ENCODE peak calls at places on chromosomes 3 and 15, in six cellular contexts. One of them, this sample, is unnamed.

GRCh38 chr3:63351159-63352007 is 73.3 kb downstream of the SYNPR start:
- DNase-seq in H1: no peak
- DNase-seq in HCT116: peak; percentile 47
- DNase-seq in HepG2: peak; percentile 51
- DNase-seq in K562: peak; percentile 46
- DNase-seq in GM12878: peak; percentile 1
- DNase-seq in this sample: peak; percentile 54

GRCh38 chr15:58348095-58348812 is 83.5 kb upstream of the LIPC start:
- DNase-seq in H1: no peak
- DNase-seq in HCT116: no peak
- DNase-seq in HepG2: peak; percentile 50
- DNase-seq in K562: no peak
- DNase-seq in GM12878: no peak
- DNase-seq in this sample: no peak

GRCh38 chr3:134846084-134846483 is 51.0 kb downstream of the EPHB1 start:
- DNase-seq in H1: no peak
- DNase-seq in HCT116: no peak
- DNase-seq in HepG2: no peak
- DNase-seq in K562: no peak
- DNase-seq in GM12878: no peak
- DNase-seq in this sample: no peak

GRCh38 chr3:64214002-64214696 is 11.1 kb downstream of the PRICKLE2 start:
- DNase-seq in H1: no peak
- DNase-seq in HCT116: no peak
- DNase-seq in HepG2: no peak
- DNase-seq in K562: no peak
- DNase-seq in GM12878: no peak
- DNase-seq in this sample: no peak

GRCh38 chr3:178155521-178155920 is 380.7 kb upstream of the KCNMB2 start:
- DNase-seq in H1: no peak
- DNase-seq in HCT116: no peak
- DNase-seq in HepG2: no peak
- DNase-seq in K562: no peak
- DNase-seq in GM12878: no peak
- DNase-seq in this sample: no peak

GRCh38 chr15:47422901-47423300 is 294.4 kb upstream of the SEMA6D start:
- DNase-seq in H1: no peak
- DNase-seq in HCT116: no peak
- DNase-seq in HepG2: no peak
- DNase-seq in K562: no peak
- DNase-seq in GM12878: no peak
- DNase-seq in this sample: no peak

GRCh38 chr3:100411091-100411982 is 10.0 kb downstream of the LNP1 start:
- DNase-seq in H1: no peak
- DNase-seq in HCT116: no peak
- DNase-seq in HepG2: peak; percentile 64
- DNase-seq in K562: no peak
- DNase-seq in GM12878: no peak
- DNase-seq in this sample: no peak

GRCh38 chr3:10292505-10293419 is at the start of gene GHRL:
- DNase-seq in H1: no peak
- DNase-seq in HCT116: no peak
- DNase-seq in HepG2: peak; percentile 79
- DNase-seq in K562: peak; percentile 51
- DNase-seq in GM12878: peak; percentile 68
- DNase-seq in this sample: no peak

GRCh38 chr15:83733206-83733605 is 79.3 kb downstream of the ADAMTSL3 start:
- DNase-seq in H1: no peak
- DNase-seq in HCT116: peak; percentile 32
- DNase-seq in HepG2: no peak
- DNase-seq in K562: no peak
- DNase-seq in GM12878: no peak
- DNase-seq in this sample: peak; percentile 23

GRCh38 chr3:67401911-67402310 is 252.5 kb downstream of the SUCLG2 start:
- DNase-seq in H1: no peak
- DNase-seq in HCT116: no peak
- DNase-seq in HepG2: peak; percentile 3
- DNase-seq in K562: no peak
- DNase-seq in GM12878: no peak
- DNase-seq in this sample: no peak

GRCh38 chr15:80585544-80586018 is 109.5 kb upstream of the ABHD17C start:
- DNase-seq in H1: no peak
- DNase-seq in HCT116: peak; percentile 31
- DNase-seq in HepG2: no peak
- DNase-seq in K562: no peak
- DNase-seq in GM12878: no peak
- DNase-seq in this sample: no peak

GRCh38 chr15:35170216-35170615 is 85.1 kb upstream of the NANOGP8 start:
- DNase-seq in H1: no peak
- DNase-seq in HCT116: no peak
- DNase-seq in HepG2: no peak
- DNase-seq in K562: no peak
- DNase-seq in GM12878: no peak
- DNase-seq in this sample: no peak

GRCh38 chr3:174337227-174337626 is 521.9 kb upstream of the NAALADL2 start:
- DNase-seq in H1: no peak
- DNase-seq in HCT116: no peak
- DNase-seq in HepG2: no peak
- DNase-seq in K562: no peak
- DNase-seq in GM12878: no peak
- DNase-seq in this sample: no peak

GRCh38 chr3:127734754-127735473 is 62.2 kb downstream of the ABTB1 start:
- DNase-seq in H1: no peak
- DNase-seq in HCT116: no peak
- DNase-seq in HepG2: no peak
- DNase-seq in K562: no peak
- DNase-seq in GM12878: no peak
- DNase-seq in this sample: peak; percentile 39

GRCh38 chr15:80419546-80419945 is 15.4 kb downstream of the ARNT2 start:
- DNase-seq in H1: no peak
- DNase-seq in HCT116: no peak
- DNase-seq in HepG2: no peak
- DNase-seq in K562: no peak
- DNase-seq in GM12878: no peak
- DNase-seq in this sample: no peak

GRCh38 chr3:104101736-104102135 is 1265.0 kb upstream of the ALCAM start:
- DNase-seq in H1: no peak
- DNase-seq in HCT116: no peak
- DNase-seq in HepG2: no peak
- DNase-seq in K562: no peak
- DNase-seq in GM12878: no peak
- DNase-seq in this sample: no peak

GRCh38 chr3:148866261-148866660 is 1.2 kb downstream of the CPA3 start:
- DNase-seq in H1: no peak
- DNase-seq in HCT116: no peak
- DNase-seq in HepG2: no peak
- DNase-seq in K562: no peak
- DNase-seq in GM12878: no peak
- DNase-seq in this sample: peak; percentile 9

GRCh38 chr15:88497109-88497761 is 29.7 kb downstream of the MRPS11 start:
- DNase-seq in H1: no peak
- DNase-seq in HCT116: no peak
- DNase-seq in HepG2: no peak
- DNase-seq in K562: no peak
- DNase-seq in GM12878: no peak
- DNase-seq in this sample: no peak

GRCh38 chr15:81825136-81825535 is 220.7 kb downstream of the MEX3B start:
- DNase-seq in H1: no peak
- DNase-seq in HCT116: no peak
- DNase-seq in HepG2: no peak
- DNase-seq in K562: no peak
- DNase-seq in GM12878: no peak
- DNase-seq in this sample: no peak

GRCh38 chr3:127671523-127672428 is 976 bp upstream of the ABTB1 start:
- DNase-seq in H1: peak; percentile 59
- DNase-seq in HCT116: no peak
- DNase-seq in HepG2: no peak
- DNase-seq in K562: peak; percentile 39
- DNase-seq in GM12878: no peak
- DNase-seq in this sample: no peak

GRCh38 chr3:145536461-145536860 is 624.5 kb downstream of the PLOD2 start:
- DNase-seq in H1: no peak
- DNase-seq in HCT116: no peak
- DNase-seq in HepG2: no peak
- DNase-seq in K562: no peak
- DNase-seq in GM12878: no peak
- DNase-seq in this sample: no peak

GRCh38 chr15:33311312-33311971 is 675 bp downstream of the RYR3 start:
- DNase-seq in H1: peak; percentile 70
- DNase-seq in HCT116: no peak
- DNase-seq in HepG2: no peak
- DNase-seq in K562: no peak
- DNase-seq in GM12878: no peak
- DNase-seq in this sample: no peak

GRCh38 chr3:52471371-52472238 is 16.2 kb downstream of the NISCH start:
- DNase-seq in H1: peak; percentile 85
- DNase-seq in HCT116: no peak
- DNase-seq in HepG2: no peak
- DNase-seq in K562: no peak
- DNase-seq in GM12878: no peak
- DNase-seq in this sample: no peak

GRCh38 chr15:51405646-51406194 is 64.3 kb downstream of the GLDN start:
- DNase-seq in H1: peak; percentile 29
- DNase-seq in HCT116: no peak
- DNase-seq in HepG2: no peak
- DNase-seq in K562: no peak
- DNase-seq in GM12878: no peak
- DNase-seq in this sample: no peak

DNA sequence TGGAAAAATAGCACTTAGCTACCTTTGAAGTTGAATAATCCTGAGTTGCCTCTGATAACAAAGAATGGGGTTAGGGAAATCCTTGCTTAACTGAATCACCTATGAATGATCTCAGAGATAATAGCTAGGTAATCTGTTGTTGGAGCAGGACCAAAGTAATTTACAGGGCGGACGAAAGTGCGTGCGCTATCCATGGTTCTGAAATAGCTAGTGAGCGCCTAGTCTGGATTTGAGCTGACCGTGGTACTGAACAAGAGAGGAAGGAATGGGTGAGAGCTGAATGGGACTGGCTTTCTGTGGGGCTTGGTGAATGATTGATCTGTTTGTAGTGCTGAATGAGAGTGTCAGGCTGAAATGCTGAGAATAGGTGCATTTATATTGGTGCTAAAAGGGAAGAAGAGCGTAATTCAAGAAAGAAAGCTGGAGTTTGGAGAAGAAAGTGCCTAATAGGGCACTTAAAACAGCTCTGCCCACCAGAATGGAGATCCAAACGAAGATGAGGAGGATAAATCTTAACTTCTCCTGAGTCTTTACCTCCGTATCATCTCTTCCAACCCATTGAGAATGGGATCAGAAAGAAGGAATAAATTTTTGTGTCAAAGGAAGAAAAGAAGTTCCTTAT is 10.1 kb downstream of the SCN10A start:
- DNase-seq in H1: peak; percentile 78
- DNase-seq in HCT116: peak; percentile 46
- DNase-seq in HepG2: peak; percentile 60
- DNase-seq in K562: peak; percentile 79
- DNase-seq in GM12878: peak; percentile 4
- DNase-seq in this sample: peak; percentile 81
- TF ChIP-seq ZNF274 in H1: no peak
- TF ChIP-seq ZNF274 in HCT116: no peak
- TF ChIP-seq ZNF274 in HepG2: no peak
- TF ChIP-seq ZNF274 in K562: no peak
- TF ChIP-seq ZNF274 in GM12878: no peak
- TF ChIP-seq ZNF274 in this sample: no peak

DNA sequence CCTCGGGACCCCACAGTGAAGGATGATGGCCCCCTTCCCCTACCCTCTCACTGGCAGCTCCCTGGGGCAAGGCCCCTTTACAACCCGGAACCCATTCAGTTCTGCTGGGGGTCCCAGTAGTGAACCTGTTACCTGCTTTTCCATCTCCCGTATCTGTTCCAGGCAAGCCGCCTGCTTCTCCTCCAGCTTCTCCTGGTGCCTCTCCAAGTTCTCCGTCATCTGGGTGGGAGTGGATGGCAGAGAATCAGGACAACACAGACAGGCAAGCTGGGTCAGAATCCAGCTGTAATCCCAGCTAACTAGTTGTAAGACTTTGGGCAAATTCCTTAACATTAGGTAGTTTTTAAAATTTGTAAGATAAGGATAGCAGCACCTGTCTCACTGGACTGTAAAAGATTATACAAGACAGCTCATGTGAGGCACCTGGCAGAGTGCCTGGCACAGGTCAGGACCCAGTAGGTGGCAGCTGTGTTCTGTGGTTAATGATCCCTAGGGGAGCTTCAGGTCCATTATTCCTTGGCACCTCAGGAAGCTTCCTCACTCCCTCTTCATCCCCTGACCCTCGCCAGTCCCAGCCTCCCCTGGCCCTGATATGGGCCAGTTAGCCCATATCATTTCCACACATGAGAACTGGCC is 6.4 kb upstream of the ANKRD63 start:
- DNase-seq in H1: no peak
- DNase-seq in HCT116: no peak
- DNase-seq in HepG2: no peak
- DNase-seq in K562: no peak
- DNase-seq in GM12878: no peak
- DNase-seq in this sample: no peak
- H3K27me3 ChIP-seq in H1: peaks cover 17% of the 10 kb centered on the region
- H3K27me3 ChIP-seq in HCT116: no peaks in the 10 kb centered on the region
- H3K27me3 ChIP-seq in HepG2: peaks cover 21% of the 10 kb centered on the region
- H3K27me3 ChIP-seq in K562: peaks cover 22% of the 10 kb centered on the region
- H3K27me3 ChIP-seq in GM12878: no peaks in the 10 kb centered on the region
- H3K27me3 ChIP-seq in this sample: peaks cover 26% of the 10 kb centered on the region

DNA sequence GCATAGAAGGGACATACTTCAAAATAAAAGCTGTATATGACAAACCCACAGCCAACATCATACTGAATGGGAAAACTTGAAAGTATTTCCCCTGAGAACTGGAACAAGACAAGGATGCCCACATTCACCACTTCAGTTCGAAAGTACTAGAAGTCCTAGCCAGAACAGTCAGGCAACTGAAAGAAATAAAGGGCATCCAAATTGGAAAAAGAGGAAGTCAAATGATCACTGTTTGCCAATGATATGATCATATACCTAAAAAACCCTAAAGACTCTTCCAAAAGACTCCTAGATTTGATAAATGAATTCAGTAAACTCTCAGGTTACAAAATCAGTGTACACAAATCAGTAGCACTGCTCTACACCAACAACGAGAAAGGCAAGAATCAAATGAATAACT is 40.7 kb downstream of the SLC49A4 start:
- DNase-seq in H1: no peak
- DNase-seq in HCT116: no peak
- DNase-seq in HepG2: no peak
- DNase-seq in K562: no peak
- DNase-seq in GM12878: no peak
- DNase-seq in this sample: no peak
- TF ChIP-seq ZNF274 in H1: no peak
- TF ChIP-seq ZNF274 in HCT116: no peak
- TF ChIP-seq ZNF274 in HepG2: no peak
- TF ChIP-seq ZNF274 in K562: no peak
- TF ChIP-seq ZNF274 in GM12878: no peak
- TF ChIP-seq ZNF274 in this sample: no peak

DNA sequence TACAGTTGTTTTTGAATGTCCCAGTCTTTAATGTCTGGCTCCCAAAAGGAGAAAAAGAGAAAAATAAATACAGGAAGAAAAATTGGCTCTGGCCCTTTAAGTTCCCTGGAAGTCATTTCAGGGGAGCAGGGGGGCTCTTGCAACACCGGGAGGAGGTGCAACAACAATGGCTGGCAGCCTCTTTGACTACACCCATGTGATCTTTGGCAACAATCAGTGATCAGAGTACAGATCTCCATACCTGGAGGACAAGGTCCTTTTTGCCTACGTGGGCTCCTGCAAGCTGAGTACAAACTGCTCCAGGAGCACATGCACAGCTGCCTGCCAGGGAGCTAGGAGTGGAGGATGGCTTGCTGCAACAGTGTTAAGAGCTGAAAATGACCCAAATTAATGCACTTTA is 63.9 kb downstream of the GLCE start:
- DNase-seq in H1: no peak
- DNase-seq in HCT116: no peak
- DNase-seq in HepG2: peak; percentile 94
- DNase-seq in K562: no peak
- DNase-seq in GM12878: no peak
- DNase-seq in this sample: peak; percentile 13
- H3K27me3 ChIP-seq in H1: peaks cover 1% of the 10 kb centered on the region
- H3K27me3 ChIP-seq in HCT116: no peaks in the 10 kb centered on the region
- H3K27me3 ChIP-seq in HepG2: no peaks in the 10 kb centered on the region
- H3K27me3 ChIP-seq in K562: peaks cover 5% of the 10 kb centered on the region
- H3K27me3 ChIP-seq in GM12878: no peaks in the 10 kb centered on the region
- H3K27me3 ChIP-seq in this sample: no peaks in the 10 kb centered on the region

This sample was measured in NT2/D1.